ENCODE peak calls at places on chromosome X, in nine cellular contexts. M is body of pancreas, L is fibroblast of mammary gland, S is neural progenitor cell, I is AG10803, Y is fibroblast of lung, F is coronary artery, O is upper lobe of left lung, Q is neural crest cell. P is an unnamed sample.

GRCh38 chrX:19127649-19128168 is 5.4 kb upstream of the ADGRG2 start:
- DNase-seq in M (no peak), L (peak), S (no peak), I (peak), Y (peak), F (no peak), O (no peak), Q (no peak), P (no peak)

GRCh38 chrX:24241822-24242648 is 71.8 kb downstream of the SUPT20HL2 start:
- DNase-seq in M (peak), L (peak), S (peak), I (peak), Y (peak), F (no peak), O (no peak), Q (no peak), P (no peak)

GRCh38 chrX:103918584-103919335 is 43.7 kb upstream of the TMSB15B start:
- DNase-seq in M (peak), L (peak), S (peak), I (peak), Y (peak), F (peak), O (peak), Q (peak), P (no peak)

GRCh38 chrX:86137071-86137470 is 11.2 kb upstream of the DACH2 start:
- DNase-seq in M (no peak), L (peak), S (no peak), I (no peak), Y (no peak), F (no peak), O (no peak), Q (no peak), P (no peak)

GRCh38 chrX:72349190-72349589 is 43.5 kb upstream of the CITED1 start:
- DNase-seq in M (no peak), L (peak), S (no peak), I (no peak), Y (no peak), F (no peak), O (no peak), Q (no peak), P (no peak)

GRCh38 chrX:81195712-81196111 is 6.0 kb downstream of the HMGN5 start:
- DNase-seq in M (peak), L (peak), S (peak), I (peak), Y (peak), F (no peak), O (peak), Q (peak), P (no peak)

GRCh38 chrX:16786139-16786790 is at the start of gene TXLNG:
- DNase-seq in M (peak), L (peak), S (peak), I (peak), Y (peak), F (peak), O (peak), Q (peak), P (peak)

GRCh38 chrX:121122332-121122731 is 74.9 kb downstream of the GLUD2 start:
- DNase-seq in M (no peak), L (peak), S (no peak), I (no peak), Y (no peak), F (no peak), O (no peak), Q (no peak), P (no peak)

GRCh38 chrX:46992070-46992469 is 79.8 kb downstream of the JADE3 start:
- DNase-seq in M (no peak), L (no peak), S (no peak), I (no peak), Y (no peak), F (no peak), O (no peak), Q (no peak), P (no peak)

GRCh38 chrX:48003367-48003757 is 427 bp downstream of the ZNF182 start:
- DNase-seq in M (no peak), L (no peak), S (peak), I (no peak), Y (no peak), F (no peak), O (no peak), Q (no peak), P (no peak)

GRCh38 chrX:119495734-119496520 is 27.7 kb downstream of the SLC25A5 start:
- DNase-seq in M (no peak), L (no peak), S (peak), I (no peak), Y (no peak), F (no peak), O (no peak), Q (no peak), P (no peak)
- TF ChIP-seq CTCF in M (no peak), L (no peak), S (peak), I (no peak), Y (no peak), F (no peak), O (no peak), Q (no peak), P (no peak)

GRCh38 chrX:67207912-67208311 is 335.9 kb upstream of the AR start:
- DNase-seq in M (no peak), L (no peak), S (no peak), I (no peak), Y (no peak), F (no peak), O (no peak), Q (no peak), P (no peak)
- TF ChIP-seq CTCF in M (no peak), L (no peak), S (no peak), I (no peak), Y (no peak), F (no peak), O (no peak), Q (no peak), P (no peak)

GRCh38 chrX:138748480-138748879 is 37.0 kb upstream of the FGF13 start:
- DNase-seq in M (no peak), L (peak), S (peak), I (peak), Y (peak), F (no peak), O (no peak), Q (no peak), P (no peak)
- TF ChIP-seq CTCF in M (no peak), L (peak), S (peak), I (peak), Y (peak), F (no peak), O (no peak), Q (peak), P (peak)

DNA sequence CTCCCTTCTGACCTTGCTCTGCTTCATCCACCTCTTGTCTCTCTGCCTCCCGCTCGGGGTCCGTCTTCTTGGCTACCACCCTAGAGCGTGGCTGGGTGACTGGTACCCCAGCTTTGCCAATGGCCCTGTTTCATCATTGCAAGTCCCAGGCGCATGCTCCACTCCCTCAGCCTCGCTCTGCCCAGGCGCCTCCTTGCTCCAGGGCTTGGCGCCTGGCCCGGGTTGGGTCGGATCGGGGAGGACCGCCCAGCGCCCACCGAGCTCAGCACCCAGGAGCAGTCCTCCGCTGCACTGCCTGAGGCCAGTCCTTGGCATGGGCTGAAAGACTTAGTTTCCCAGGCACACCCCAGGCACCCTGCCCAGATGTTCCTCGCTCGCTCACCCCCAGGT is 577 bp downstream of the BGN start:
- DNase-seq in M (peak), L (no peak), S (no peak), I (no peak), Y (peak), F (no peak), O (no peak), Q (no peak), P (no peak)
- TF ChIP-seq CTCF in M (no peak), L (no peak), S (no peak), I (no peak), Y (no peak), F (no peak), O (no peak), Q (no peak), P (no peak)

DNA sequence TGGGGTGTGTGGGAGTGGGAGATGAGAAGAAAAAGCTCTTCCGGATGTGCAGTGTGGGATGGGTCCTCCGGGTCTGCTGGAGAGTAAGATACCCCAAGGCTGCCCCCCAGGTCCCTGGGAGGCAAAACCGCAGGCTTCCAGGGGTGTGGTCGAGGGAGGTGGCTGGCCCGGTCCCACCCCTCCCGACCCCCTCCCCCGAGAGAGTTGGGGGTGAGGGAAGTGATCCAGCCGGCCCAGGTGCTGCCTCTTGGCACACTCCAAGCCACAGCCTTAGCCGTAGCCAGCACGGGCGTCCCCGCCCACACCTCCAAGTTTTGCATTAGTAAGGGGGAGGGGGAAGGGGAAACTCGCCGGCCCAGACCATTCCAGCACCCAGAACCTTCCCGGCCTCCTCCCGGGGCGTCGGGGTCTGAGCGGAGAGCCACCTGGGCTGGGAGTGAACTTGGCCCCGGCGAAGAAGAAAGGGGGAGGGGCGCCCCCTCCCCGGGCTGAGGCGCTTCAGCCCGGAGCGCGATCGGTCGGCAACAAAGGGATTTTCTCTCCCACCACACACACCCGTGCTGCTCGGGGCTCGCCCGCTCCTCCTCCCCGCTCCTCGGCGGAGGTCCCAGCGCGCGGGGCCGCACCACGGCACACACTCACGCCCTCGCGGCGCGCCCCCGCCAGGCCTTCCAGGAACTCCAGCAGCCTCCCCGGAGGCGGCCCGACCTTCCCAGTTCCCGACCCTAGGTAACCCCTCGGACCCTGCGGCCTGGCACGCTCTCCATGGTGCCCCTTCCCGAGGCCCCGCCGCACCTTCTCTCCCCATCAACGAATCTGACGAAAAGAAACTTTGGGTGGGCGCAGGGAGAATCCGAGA is 14.4 kb downstream of the BCOR start:
- DNase-seq in M (peak), L (no peak), S (peak), I (no peak), Y (no peak), F (no peak), O (no peak), Q (no peak), P (no peak)
- TF ChIP-seq CTCF in M (no peak), L (no peak), S (no peak), I (no peak), Y (no peak), F (no peak), O (no peak), Q (peak), P (no peak)

P was measured in D721Med.